ENCODE peak calls at places on chromosomes 7 and 10, in seven cellular contexts. U is psoas muscle, E is colonic mucosa, C is fibroblast of pulmonary artery, W is non-pigmented ciliary epithelial cell, A is SK-N-DZ, V is HS-27A. I is an unnamed sample.

GRCh38 chr7:64608116-64608910 is 45.4 kb upstream of the ZNF680 start:
- DNase-seq in W (no peak), U (no peak), C (no peak), A (no peak), V (no peak), E (no peak), I (no peak)

GRCh38 chr10:132172091-132173066 is 14.4 kb upstream of the DPYSL4 start:
- DNase-seq in E (no peak), W (no peak), U (peak; percentile 2), V (no peak), A (peak; percentile 90), C (no peak), I (no peak)

GRCh38 chr10:124614003-124614659 is 130.0 kb downstream of the FAM53B start:
- DNase-seq in E (no peak), V (no peak), W (no peak), C (no peak), A (no peak), U (no peak), I (no peak)

GRCh38 chr7:140326116-140326928 is 72.0 kb downstream of the SLC37A3 start:
- DNase-seq in W (no peak), A (peak; percentile 55), U (peak; percentile 31), V (no peak), C (peak; percentile 75), E (peak; percentile 85), I (peak; percentile 41)

GRCh38 chr10:133166828-133167692 is 7.0 kb downstream of the KNDC1 start:
- DNase-seq in W (no peak), U (no peak), C (no peak), V (no peak), E (no peak), A (no peak), I (no peak)

GRCh38 chr7:26627871-26628270 is 236.5 kb downstream of the SKAP2 start:
- DNase-seq in V (no peak), W (no peak), U (no peak), A (no peak), E (no peak), C (no peak), I (no peak)

GRCh38 chr7:134835463-134835823 is 56.0 kb downstream of the CALD1 start:
- DNase-seq in V (no peak), E (no peak), W (no peak), U (no peak), C (no peak), A (no peak), I (no peak)

GRCh38 chr7:158028290-158028941 is 559.2 kb downstream of the PTPRN2 start:
- DNase-seq in E (peak; percentile 29), C (no peak), A (no peak), V (no peak), W (no peak), U (no peak), I (no peak)

GRCh38 chr7:130208511-130208910 is 851 bp downstream of the SSMEM1 start:
- DNase-seq in V (no peak), E (no peak), U (no peak), W (no peak), A (no peak), C (no peak), I (no peak)

GRCh38 chr7:137266764-137267163 is 76.8 kb downstream of the PTN start:
- DNase-seq in U (no peak), V (no peak), W (no peak), E (no peak), C (no peak), A (no peak), I (no peak)

GRCh38 chr10:128864554-128865300 is 602.3 kb upstream of the MGMT start:
- DNase-seq in U (no peak), V (no peak), C (no peak), A (no peak), E (no peak), W (no peak), I (no peak)

GRCh38 chr10:58981846-58982245 is 194.6 kb upstream of the PHYHIPL start:
- DNase-seq in C (no peak), U (no peak), W (no peak), A (no peak), V (no peak), E (no peak), I (no peak)

GRCh38 chr10:29102233-29102632 is 186.6 kb upstream of the LYZL1 start:
- DNase-seq in C (peak; percentile 9), U (no peak), W (no peak), A (peak; percentile 92), V (no peak), E (no peak), I (no peak)

GRCh38 chr10:100287756-100288155 is 1.3 kb upstream of the BLOC1S2 start:
- DNase-seq in W (no peak), V (no peak), U (no peak), C (no peak), A (no peak), E (no peak), I (no peak)

GRCh38 chr7:136870799-136871487 is 2.5 kb downstream of the CHRM2 start:
- DNase-seq in E (no peak), W (no peak), C (no peak), A (peak; percentile 40), U (peak; percentile 11), V (no peak), I (no peak)

GRCh38 chr10:61135276-61135721 is 191.3 kb upstream of the RHOBTB1 start:
- DNase-seq in W (no peak), A (no peak), V (no peak), E (no peak), C (no peak), U (no peak), I (peak; percentile 64)

GRCh38 chr7:84107259-84107658 is 87.3 kb downstream of the SEMA3A start:
- DNase-seq in W (no peak), A (no peak), V (no peak), E (no peak), C (no peak), U (no peak), I (no peak)

I was measured in memory B cell.